ENCODE peak calls at places on chromosomes 6 and 20, in ten cellular contexts. One of them, this sample, is unnamed. For H3K9me3, the result is how much of the 10 kb centered on the place peaks cover.

GRCh38 chr20:53957421-53958172 is 112.8 kb downstream of the BCAS1 start:
- DNase-seq in cardiac muscle cell: no peak
- DNase-seq in GM23248: peak
- DNase-seq in IMR-90: peak
- DNase-seq in AG04450: no peak
- DNase-seq in body of pancreas: no peak
- DNase-seq in CD8-positive, alpha-beta memory T cell: no peak
- DNase-seq in fibroblast of lung: peak
- DNase-seq in effector memory CD4-positive, alpha-beta T cell: no peak
- DNase-seq in mammary epithelial cell: no peak
- DNase-seq in this sample: no peak

GRCh38 chr6:42777126-42777822 is 4.6 kb upstream of the BICRAL start:
- DNase-seq in cardiac muscle cell: no peak
- DNase-seq in GM23248: peak
- DNase-seq in IMR-90: peak
- DNase-seq in AG04450: no peak
- DNase-seq in body of pancreas: no peak
- DNase-seq in CD8-positive, alpha-beta memory T cell: no peak
- DNase-seq in fibroblast of lung: peak
- DNase-seq in effector memory CD4-positive, alpha-beta T cell: no peak
- DNase-seq in mammary epithelial cell: no peak
- DNase-seq in this sample: no peak

GRCh38 chr6:128209771-128210170 is 308.9 kb upstream of the THEMIS start:
- DNase-seq in cardiac muscle cell: peak
- DNase-seq in GM23248: peak
- DNase-seq in IMR-90: peak
- DNase-seq in AG04450: no peak
- DNase-seq in body of pancreas: no peak
- DNase-seq in CD8-positive, alpha-beta memory T cell: no peak
- DNase-seq in fibroblast of lung: peak
- DNase-seq in effector memory CD4-positive, alpha-beta T cell: no peak
- DNase-seq in mammary epithelial cell: no peak
- DNase-seq in this sample: no peak

GRCh38 chr6:116175344-116175743 is 49.4 kb upstream of the COL10A1 start:
- DNase-seq in cardiac muscle cell: no peak
- DNase-seq in GM23248: peak
- DNase-seq in IMR-90: no peak
- DNase-seq in AG04450: no peak
- DNase-seq in body of pancreas: no peak
- DNase-seq in CD8-positive, alpha-beta memory T cell: no peak
- DNase-seq in fibroblast of lung: no peak
- DNase-seq in effector memory CD4-positive, alpha-beta T cell: no peak
- DNase-seq in mammary epithelial cell: no peak
- DNase-seq in this sample: no peak

GRCh38 chr6:81788748-81789147 is 36.3 kb upstream of the TENT5A start:
- DNase-seq in cardiac muscle cell: no peak
- DNase-seq in GM23248: no peak
- DNase-seq in IMR-90: no peak
- DNase-seq in AG04450: no peak
- DNase-seq in body of pancreas: no peak
- DNase-seq in CD8-positive, alpha-beta memory T cell: no peak
- DNase-seq in fibroblast of lung: no peak
- DNase-seq in effector memory CD4-positive, alpha-beta T cell: no peak
- DNase-seq in mammary epithelial cell: no peak
- DNase-seq in this sample: no peak

GRCh38 chr20:36343641-36344040 is 37.5 kb downstream of the DLGAP4 start:
- DNase-seq in cardiac muscle cell: no peak
- DNase-seq in GM23248: no peak
- DNase-seq in IMR-90: no peak
- DNase-seq in AG04450: no peak
- DNase-seq in body of pancreas: no peak
- DNase-seq in CD8-positive, alpha-beta memory T cell: no peak
- DNase-seq in fibroblast of lung: no peak
- DNase-seq in effector memory CD4-positive, alpha-beta T cell: no peak
- DNase-seq in mammary epithelial cell: no peak
- DNase-seq in this sample: no peak

GRCh38 chr6:7147051-7147671 is 39.4 kb downstream of the RREB1 start:
- DNase-seq in cardiac muscle cell: no peak
- DNase-seq in GM23248: peak
- DNase-seq in IMR-90: no peak
- DNase-seq in AG04450: no peak
- DNase-seq in body of pancreas: no peak
- DNase-seq in CD8-positive, alpha-beta memory T cell: no peak
- DNase-seq in fibroblast of lung: peak
- DNase-seq in effector memory CD4-positive, alpha-beta T cell: no peak
- DNase-seq in mammary epithelial cell: no peak
- DNase-seq in this sample: peak

GRCh38 chr20:36591854-36592641 is 13.5 kb upstream of the RAB5IF start:
- DNase-seq in cardiac muscle cell: peak
- DNase-seq in GM23248: peak
- DNase-seq in IMR-90: peak
- DNase-seq in AG04450: no peak
- DNase-seq in body of pancreas: peak
- DNase-seq in CD8-positive, alpha-beta memory T cell: peak
- DNase-seq in fibroblast of lung: no peak
- DNase-seq in effector memory CD4-positive, alpha-beta T cell: peak
- DNase-seq in mammary epithelial cell: peak
- DNase-seq in this sample: peak

DNA sequence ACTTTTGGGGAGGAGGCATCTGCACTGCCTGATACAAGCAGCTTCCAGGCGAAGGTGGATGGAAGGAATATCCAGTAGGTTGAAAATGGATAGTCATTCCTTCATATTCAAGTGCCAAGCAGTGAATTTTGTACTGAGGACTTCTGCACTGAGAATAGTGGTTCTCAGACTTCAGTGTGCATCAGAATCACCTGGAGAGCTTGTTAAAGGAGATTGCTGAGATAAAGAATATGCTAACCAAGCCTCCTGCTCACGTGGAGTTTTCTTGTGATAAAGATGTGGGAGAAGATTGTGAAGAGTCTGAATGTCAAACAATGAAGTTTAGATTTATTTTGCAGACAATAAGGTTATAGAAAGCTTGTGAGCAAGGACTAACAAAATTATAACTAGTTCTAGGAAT is 97.8 kb downstream of the HFE start:
- DNase-seq in cardiac muscle cell: no peak
- DNase-seq in GM23248: no peak
- DNase-seq in IMR-90: no peak
- DNase-seq in AG04450: no peak
- DNase-seq in body of pancreas: no peak
- DNase-seq in CD8-positive, alpha-beta memory T cell: no peak
- DNase-seq in fibroblast of lung: no peak
- DNase-seq in effector memory CD4-positive, alpha-beta T cell: no peak
- DNase-seq in mammary epithelial cell: no peak
- DNase-seq in this sample: no peak
- H3K4me3 ChIP-seq in cardiac muscle cell: no peak
- H3K4me3 ChIP-seq in GM23248: no peak
- H3K4me3 ChIP-seq in IMR-90: no peak
- H3K4me3 ChIP-seq in AG04450: no peak
- H3K4me3 ChIP-seq in body of pancreas: no peak
- H3K4me3 ChIP-seq in CD8-positive, alpha-beta memory T cell: no peak
- H3K4me3 ChIP-seq in fibroblast of lung: no peak
- H3K4me3 ChIP-seq in effector memory CD4-positive, alpha-beta T cell: no peak
- H3K4me3 ChIP-seq in mammary epithelial cell: no peak
- H3K4me3 ChIP-seq in this sample: no peak

DNA sequence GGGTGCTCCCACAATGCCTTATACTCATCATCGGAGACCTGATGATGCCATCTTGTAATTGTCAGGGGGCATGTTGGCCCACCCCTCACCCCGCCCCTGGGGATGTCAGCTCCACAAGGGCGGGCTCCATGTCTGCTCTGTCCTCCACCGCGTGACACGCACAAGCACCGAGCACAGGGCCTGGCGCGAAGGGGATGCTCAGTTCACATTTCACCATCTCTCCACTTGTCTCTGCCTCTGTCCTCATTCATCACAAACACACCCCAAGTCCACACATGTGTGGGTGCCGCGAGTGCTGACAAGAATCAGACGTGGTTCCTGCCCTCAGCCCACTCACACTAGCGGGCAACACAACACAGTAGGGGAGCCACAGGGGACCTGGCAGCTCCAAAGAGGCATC is 151.2 kb upstream of the PTPN1 start:
- DNase-seq in cardiac muscle cell: no peak
- DNase-seq in GM23248: no peak
- DNase-seq in IMR-90: no peak
- DNase-seq in AG04450: no peak
- DNase-seq in body of pancreas: no peak
- DNase-seq in CD8-positive, alpha-beta memory T cell: no peak
- DNase-seq in fibroblast of lung: no peak
- DNase-seq in effector memory CD4-positive, alpha-beta T cell: no peak
- DNase-seq in mammary epithelial cell: no peak
- DNase-seq in this sample: no peak
- H3K27ac ChIP-seq in cardiac muscle cell: no peak
- H3K27ac ChIP-seq in GM23248: no peak
- H3K27ac ChIP-seq in IMR-90: no peak
- H3K27ac ChIP-seq in AG04450: no peak
- H3K27ac ChIP-seq in body of pancreas: no peak
- H3K27ac ChIP-seq in CD8-positive, alpha-beta memory T cell: no peak
- H3K27ac ChIP-seq in fibroblast of lung: no peak
- H3K27ac ChIP-seq in effector memory CD4-positive, alpha-beta T cell: no peak
- H3K27ac ChIP-seq in mammary epithelial cell: no peak
- H3K27ac ChIP-seq in this sample: no peak

GRCh38 chr20:56217820-56218219 is 30.7 kb upstream of the MC3R start:
- DNase-seq in cardiac muscle cell: no peak
- DNase-seq in GM23248: no peak
- DNase-seq in IMR-90: no peak
- DNase-seq in AG04450: no peak
- DNase-seq in body of pancreas: no peak
- DNase-seq in CD8-positive, alpha-beta memory T cell: no peak
- DNase-seq in fibroblast of lung: no peak
- DNase-seq in effector memory CD4-positive, alpha-beta T cell: no peak
- DNase-seq in mammary epithelial cell: no peak
- DNase-seq in this sample: no peak

GRCh38 chr20:56222945-56223344 is 25.6 kb upstream of the MC3R start:
- DNase-seq in cardiac muscle cell: no peak
- DNase-seq in GM23248: peak
- DNase-seq in IMR-90: no peak
- DNase-seq in AG04450: no peak
- DNase-seq in body of pancreas: no peak
- DNase-seq in CD8-positive, alpha-beta memory T cell: no peak
- DNase-seq in fibroblast of lung: no peak
- DNase-seq in effector memory CD4-positive, alpha-beta T cell: no peak
- DNase-seq in mammary epithelial cell: peak
- DNase-seq in this sample: no peak

GRCh38 chr20:56223352-56223751 is 25.2 kb upstream of the MC3R start:
- DNase-seq in cardiac muscle cell: no peak
- DNase-seq in GM23248: no peak
- DNase-seq in IMR-90: no peak
- DNase-seq in AG04450: no peak
- DNase-seq in body of pancreas: no peak
- DNase-seq in CD8-positive, alpha-beta memory T cell: no peak
- DNase-seq in fibroblast of lung: no peak
- DNase-seq in effector memory CD4-positive, alpha-beta T cell: no peak
- DNase-seq in mammary epithelial cell: peak
- DNase-seq in this sample: no peak

DNA sequence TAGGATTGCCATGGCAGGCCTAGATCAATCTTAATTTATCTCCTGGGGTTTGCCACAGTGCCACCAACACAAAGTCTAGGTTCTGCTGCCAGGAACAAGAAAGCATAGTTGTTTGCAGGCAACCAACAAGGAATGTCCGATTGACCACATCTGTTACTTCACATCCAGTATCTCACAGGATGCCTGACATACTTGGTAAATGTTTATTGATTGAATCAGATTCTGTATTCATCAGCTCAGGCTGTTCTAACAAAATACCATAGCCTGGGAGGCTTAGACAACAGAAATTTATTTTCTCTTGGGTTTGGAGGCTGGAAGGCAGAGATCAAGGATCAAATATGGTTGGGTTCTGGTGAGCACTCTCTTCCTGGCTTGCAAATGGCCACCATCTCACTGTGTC is 26.3 kb upstream of the MC3R start:
- DNase-seq in cardiac muscle cell: no peak
- DNase-seq in GM23248: peak
- DNase-seq in IMR-90: no peak
- DNase-seq in AG04450: no peak
- DNase-seq in body of pancreas: no peak
- DNase-seq in CD8-positive, alpha-beta memory T cell: no peak
- DNase-seq in fibroblast of lung: peak
- DNase-seq in effector memory CD4-positive, alpha-beta T cell: no peak
- DNase-seq in mammary epithelial cell: peak
- DNase-seq in this sample: no peak
- H3K9me3 ChIP-seq in cardiac muscle cell: under half
- H3K9me3 ChIP-seq in GM23248: under half
- H3K9me3 ChIP-seq in IMR-90: under half
- H3K9me3 ChIP-seq in AG04450: under half
- H3K9me3 ChIP-seq in body of pancreas: under half
- H3K9me3 ChIP-seq in CD8-positive, alpha-beta memory T cell: under half
- H3K9me3 ChIP-seq in fibroblast of lung: under half
- H3K9me3 ChIP-seq in effector memory CD4-positive, alpha-beta T cell: under half
- H3K9me3 ChIP-seq in mammary epithelial cell: under half
- H3K9me3 ChIP-seq in this sample: under half

GRCh38 chr6:44075137-44076015 is 51.9 kb downstream of the MRPL14 start:
- DNase-seq in cardiac muscle cell: no peak
- DNase-seq in GM23248: no peak
- DNase-seq in IMR-90: no peak
- DNase-seq in AG04450: no peak
- DNase-seq in body of pancreas: no peak
- DNase-seq in CD8-positive, alpha-beta memory T cell: no peak
- DNase-seq in fibroblast of lung: no peak
- DNase-seq in effector memory CD4-positive, alpha-beta T cell: no peak
- DNase-seq in mammary epithelial cell: no peak
- DNase-seq in this sample: no peak

GRCh38 chr6:44073612-44074382 is 53.5 kb downstream of the MRPL14 start:
- DNase-seq in cardiac muscle cell: no peak
- DNase-seq in GM23248: peak
- DNase-seq in IMR-90: no peak
- DNase-seq in AG04450: no peak
- DNase-seq in body of pancreas: no peak
- DNase-seq in CD8-positive, alpha-beta memory T cell: no peak
- DNase-seq in fibroblast of lung: no peak
- DNase-seq in effector memory CD4-positive, alpha-beta T cell: no peak
- DNase-seq in mammary epithelial cell: no peak
- DNase-seq in this sample: peak

GRCh38 chr6:44076016-44076365 is 51.3 kb downstream of the MRPL14 start:
- DNase-seq in cardiac muscle cell: no peak
- DNase-seq in GM23248: no peak
- DNase-seq in IMR-90: no peak
- DNase-seq in AG04450: no peak
- DNase-seq in body of pancreas: no peak
- DNase-seq in CD8-positive, alpha-beta memory T cell: no peak
- DNase-seq in fibroblast of lung: no peak
- DNase-seq in effector memory CD4-positive, alpha-beta T cell: no peak
- DNase-seq in mammary epithelial cell: no peak
- DNase-seq in this sample: no peak

GRCh38 chr6:44072959-44073611 is 54.2 kb downstream of the MRPL14 start:
- DNase-seq in cardiac muscle cell: peak
- DNase-seq in GM23248: peak
- DNase-seq in IMR-90: peak
- DNase-seq in AG04450: no peak
- DNase-seq in body of pancreas: peak
- DNase-seq in CD8-positive, alpha-beta memory T cell: peak
- DNase-seq in fibroblast of lung: peak
- DNase-seq in effector memory CD4-positive, alpha-beta T cell: peak
- DNase-seq in mammary epithelial cell: peak
- DNase-seq in this sample: peak

GRCh38 chr6:44074383-44075136 is 52.7 kb downstream of the MRPL14 start:
- DNase-seq in cardiac muscle cell: peak
- DNase-seq in GM23248: peak
- DNase-seq in IMR-90: peak
- DNase-seq in AG04450: peak
- DNase-seq in body of pancreas: peak
- DNase-seq in CD8-positive, alpha-beta memory T cell: peak
- DNase-seq in fibroblast of lung: peak
- DNase-seq in effector memory CD4-positive, alpha-beta T cell: peak
- DNase-seq in mammary epithelial cell: peak
- DNase-seq in this sample: peak
- H3K4me3 ChIP-seq in cardiac muscle cell: no peak
- H3K4me3 ChIP-seq in GM23248: peak
- H3K4me3 ChIP-seq in IMR-90: no peak
- H3K4me3 ChIP-seq in AG04450: no peak
- H3K4me3 ChIP-seq in body of pancreas: no peak
- H3K4me3 ChIP-seq in CD8-positive, alpha-beta memory T cell: peak
- H3K4me3 ChIP-seq in fibroblast of lung: no peak
- H3K4me3 ChIP-seq in effector memory CD4-positive, alpha-beta T cell: peak
- H3K4me3 ChIP-seq in mammary epithelial cell: no peak
- H3K4me3 ChIP-seq in this sample: peak